ENCODE peak calls at places on chromosome 20, in five cellular contexts. One of them, this sample, is unnamed.

GRCh38 chr20:13995086-13995665 is at the start of gene MACROD2:
- DNase-seq in psoas muscle: peak; percentile 90
- DNase-seq in H7: peak; percentile 96
- DNase-seq in effector memory CD4-positive, alpha-beta T cell: no peak
- DNase-seq in adipocyte: peak; percentile 94
- DNase-seq in this sample: peak; percentile 96

GRCh38 chr20:53405070-53405603 is 188.5 kb downstream of the ZNF217 start:
- DNase-seq in effector memory CD4-positive, alpha-beta T cell: no peak
- DNase-seq in psoas muscle: no peak
- DNase-seq in H7: no peak
- DNase-seq in adipocyte: no peak
- DNase-seq in this sample: no peak

GRCh38 chr20:14553774-14554524 is 216.5 kb upstream of the FLRT3 start:
- DNase-seq in adipocyte: no peak
- DNase-seq in H7: no peak
- DNase-seq in effector memory CD4-positive, alpha-beta T cell: no peak
- DNase-seq in psoas muscle: peak; percentile 11
- DNase-seq in this sample: no peak

GRCh38 chr20:33947709-33948295 is 45.9 kb upstream of the RALY start:
- DNase-seq in H7: peak; percentile 82
- DNase-seq in adipocyte: peak; percentile 6
- DNase-seq in effector memory CD4-positive, alpha-beta T cell: peak; percentile 21
- DNase-seq in psoas muscle: no peak
- DNase-seq in this sample: peak; percentile 86

GRCh38 chr20:14142964-14143627 is 147.8 kb downstream of the MACROD2 start:
- DNase-seq in H7: no peak
- DNase-seq in psoas muscle: no peak
- DNase-seq in effector memory CD4-positive, alpha-beta T cell: no peak
- DNase-seq in adipocyte: peak; percentile 75
- DNase-seq in this sample: no peak

GRCh38 chr20:17806739-17807441 is 107.1 kb downstream of the BANF2 start:
- DNase-seq in effector memory CD4-positive, alpha-beta T cell: no peak
- DNase-seq in psoas muscle: peak; percentile 77
- DNase-seq in H7: peak; percentile 70
- DNase-seq in adipocyte: peak; percentile 86
- DNase-seq in this sample: no peak

GRCh38 chr20:3753098-3753497 is 14.5 kb downstream of the ADISSP start:
- DNase-seq in effector memory CD4-positive, alpha-beta T cell: peak; percentile 52
- DNase-seq in psoas muscle: no peak
- DNase-seq in H7: peak; percentile 94
- DNase-seq in adipocyte: peak; percentile 75
- DNase-seq in this sample: peak; percentile 60

GRCh38 chr20:22908944-22909343 is 126.2 kb upstream of the SSTR4 start:
- DNase-seq in psoas muscle: no peak
- DNase-seq in H7: no peak
- DNase-seq in effector memory CD4-positive, alpha-beta T cell: no peak
- DNase-seq in adipocyte: no peak
- DNase-seq in this sample: no peak

GRCh38 chr20:3323398-3323797 is 84.1 kb downstream of the DNAAF9 start:
- DNase-seq in H7: no peak
- DNase-seq in adipocyte: no peak
- DNase-seq in psoas muscle: no peak
- DNase-seq in effector memory CD4-positive, alpha-beta T cell: no peak
- DNase-seq in this sample: no peak

GRCh38 chr20:34249291-34249690 is 8.1 kb downstream of the ASIP start:
- DNase-seq in psoas muscle: no peak
- DNase-seq in adipocyte: peak; percentile 69
- DNase-seq in H7: no peak
- DNase-seq in effector memory CD4-positive, alpha-beta T cell: no peak
- DNase-seq in this sample: no peak

GRCh38 chr20:60389441-60389840 is 431.2 kb downstream of the CDH26 start:
- DNase-seq in effector memory CD4-positive, alpha-beta T cell: no peak
- DNase-seq in H7: no peak
- DNase-seq in psoas muscle: no peak
- DNase-seq in adipocyte: no peak
- DNase-seq in this sample: no peak

GRCh38 chr20:14951707-14952106 is 614.3 kb upstream of the FLRT3 start:
- DNase-seq in H7: no peak
- DNase-seq in adipocyte: peak; percentile 86
- DNase-seq in effector memory CD4-positive, alpha-beta T cell: no peak
- DNase-seq in psoas muscle: no peak
- DNase-seq in this sample: no peak

GRCh38 chr20:35055445-35056276 is 36.9 kb downstream of the TRPC4AP start:
- DNase-seq in psoas muscle: no peak
- DNase-seq in adipocyte: peak; percentile 84
- DNase-seq in effector memory CD4-positive, alpha-beta T cell: no peak
- DNase-seq in H7: no peak
- DNase-seq in this sample: no peak

GRCh38 chr20:23150304-23151007 is 64.3 kb upstream of the CD93 start:
- DNase-seq in effector memory CD4-positive, alpha-beta T cell: no peak
- DNase-seq in adipocyte: no peak
- DNase-seq in psoas muscle: no peak
- DNase-seq in H7: no peak
- DNase-seq in this sample: no peak

GRCh38 chr20:10665791-10666190 is 8.0 kb downstream of the JAG1 start:
- DNase-seq in effector memory CD4-positive, alpha-beta T cell: no peak
- DNase-seq in psoas muscle: no peak
- DNase-seq in adipocyte: no peak
- DNase-seq in H7: no peak
- DNase-seq in this sample: no peak

GRCh38 chr20:50909413-50909812 is 21.8 kb downstream of the ADNP start:
- DNase-seq in H7: no peak
- DNase-seq in effector memory CD4-positive, alpha-beta T cell: no peak
- DNase-seq in adipocyte: no peak
- DNase-seq in psoas muscle: no peak
- DNase-seq in this sample: no peak
- H3K36me3 ChIP-seq in H7: no peaks in the 10 kb centered on the region
- H3K36me3 ChIP-seq in effector memory CD4-positive, alpha-beta T cell: no peaks in the 10 kb centered on the region
- H3K36me3 ChIP-seq in adipocyte: peaks cover 4% of the 10 kb centered on the region
- H3K36me3 ChIP-seq in psoas muscle: no peaks in the 10 kb centered on the region
- H3K36me3 ChIP-seq in this sample: peaks cover 47% of the 10 kb centered on the region

GRCh38 chr20:49685161-49685601 is 28.5 kb downstream of the B4GALT5 start:
- DNase-seq in H7: no peak
- DNase-seq in adipocyte: no peak
- DNase-seq in effector memory CD4-positive, alpha-beta T cell: no peak
- DNase-seq in psoas muscle: no peak
- DNase-seq in this sample: no peak

GRCh38 chr20:49682798-49683197 is 30.9 kb downstream of the B4GALT5 start:
- DNase-seq in adipocyte: no peak
- DNase-seq in effector memory CD4-positive, alpha-beta T cell: no peak
- DNase-seq in H7: no peak
- DNase-seq in psoas muscle: no peak
- DNase-seq in this sample: no peak

GRCh38 chr20:49682278-49682677 is 31.4 kb downstream of the B4GALT5 start:
- DNase-seq in psoas muscle: no peak
- DNase-seq in effector memory CD4-positive, alpha-beta T cell: no peak
- DNase-seq in H7: no peak
- DNase-seq in adipocyte: no peak
- DNase-seq in this sample: no peak

GRCh38 chr20:49685809-49686208 is 27.9 kb downstream of the B4GALT5 start:
- DNase-seq in adipocyte: peak; percentile 60
- DNase-seq in H7: no peak
- DNase-seq in effector memory CD4-positive, alpha-beta T cell: no peak
- DNase-seq in psoas muscle: no peak
- DNase-seq in this sample: no peak

GRCh38 chr20:49684335-49684997 is 29.2 kb downstream of the B4GALT5 start:
- DNase-seq in psoas muscle: no peak
- DNase-seq in effector memory CD4-positive, alpha-beta T cell: no peak
- DNase-seq in H7: no peak
- DNase-seq in adipocyte: no peak
- DNase-seq in this sample: peak; percentile 41
- H3K36me3 ChIP-seq in psoas muscle: peaks cover 6% of the 10 kb centered on the region
- H3K36me3 ChIP-seq in effector memory CD4-positive, alpha-beta T cell: no peaks in the 10 kb centered on the region
- H3K36me3 ChIP-seq in H7: no peaks in the 10 kb centered on the region
- H3K36me3 ChIP-seq in adipocyte: no peaks in the 10 kb centered on the region
- H3K36me3 ChIP-seq in this sample: peaks cover 4% of the 10 kb centered on the region

DNA sequence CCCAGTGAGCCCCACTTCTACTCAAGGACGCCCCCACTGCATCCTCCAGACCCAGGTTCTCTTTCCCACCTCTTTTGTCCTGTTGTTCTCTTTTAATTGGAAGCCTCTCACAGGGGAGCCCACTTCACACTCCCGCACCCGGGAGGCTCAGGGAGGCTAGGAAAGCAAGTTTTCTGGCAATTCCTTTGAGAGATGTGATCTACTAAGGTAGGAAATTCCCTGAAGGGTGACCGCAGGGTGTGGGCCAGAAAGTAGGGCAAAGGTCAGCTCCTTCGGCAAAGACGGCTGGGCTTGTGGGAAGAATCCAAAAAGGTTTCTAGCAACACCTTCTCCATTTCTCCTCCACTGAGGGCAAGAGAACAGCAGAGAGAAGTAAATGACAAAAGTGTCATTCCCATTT is 98.1 kb upstream of the PTPN1 start:
- DNase-seq in effector memory CD4-positive, alpha-beta T cell: no peak
- DNase-seq in adipocyte: no peak
- DNase-seq in psoas muscle: no peak
- DNase-seq in H7: peak; percentile 46
- DNase-seq in this sample: no peak
- H3K36me3 ChIP-seq in effector memory CD4-positive, alpha-beta T cell: no peaks in the 10 kb centered on the region
- H3K36me3 ChIP-seq in adipocyte: no peaks in the 10 kb centered on the region
- H3K36me3 ChIP-seq in psoas muscle: no peaks in the 10 kb centered on the region
- H3K36me3 ChIP-seq in H7: no peaks in the 10 kb centered on the region
- H3K36me3 ChIP-seq in this sample: no peaks in the 10 kb centered on the region

GRCh38 chr20:48949304-48950170 is 28.0 kb downstream of the ARFGEF2 start:
- DNase-seq in adipocyte: no peak
- DNase-seq in H7: peak; percentile 50
- DNase-seq in effector memory CD4-positive, alpha-beta T cell: no peak
- DNase-seq in psoas muscle: no peak
- DNase-seq in this sample: peak; percentile 15

GRCh38 chr20:48953653-48954052 is 32.1 kb downstream of the ARFGEF2 start:
- DNase-seq in H7: no peak
- DNase-seq in psoas muscle: no peak
- DNase-seq in adipocyte: no peak
- DNase-seq in effector memory CD4-positive, alpha-beta T cell: no peak
- DNase-seq in this sample: no peak

GRCh38 chr20:48951041-48951440 is 29.5 kb downstream of the ARFGEF2 start:
- DNase-seq in psoas muscle: no peak
- DNase-seq in H7: no peak
- DNase-seq in adipocyte: no peak
- DNase-seq in effector memory CD4-positive, alpha-beta T cell: no peak
- DNase-seq in this sample: no peak

GRCh38 chr20:48951646-48952045 is 30.1 kb downstream of the ARFGEF2 start:
- DNase-seq in H7: no peak
- DNase-seq in adipocyte: no peak
- DNase-seq in psoas muscle: no peak
- DNase-seq in effector memory CD4-positive, alpha-beta T cell: no peak
- DNase-seq in this sample: no peak

GRCh38 chr20:48952656-48953055 is 31.1 kb downstream of the ARFGEF2 start:
- DNase-seq in psoas muscle: no peak
- DNase-seq in H7: no peak
- DNase-seq in adipocyte: no peak
- DNase-seq in effector memory CD4-positive, alpha-beta T cell: no peak
- DNase-seq in this sample: no peak
- H3K36me3 ChIP-seq in psoas muscle: peaks cover 32% of the 10 kb centered on the region
- H3K36me3 ChIP-seq in H7: peaks cover 11% of the 10 kb centered on the region
- H3K36me3 ChIP-seq in adipocyte: peaks cover 94% of the 10 kb centered on the region
- H3K36me3 ChIP-seq in effector memory CD4-positive, alpha-beta T cell: peaks cover 65% of the 10 kb centered on the region
- H3K36me3 ChIP-seq in this sample: peaks cover 74% of the 10 kb centered on the region

GRCh38 chr20:57651977-57652864 is 32.0 kb upstream of the ZBP1 start:
- DNase-seq in effector memory CD4-positive, alpha-beta T cell: no peak
- DNase-seq in H7: peak; percentile 48
- DNase-seq in adipocyte: no peak
- DNase-seq in psoas muscle: no peak
- DNase-seq in this sample: peak; percentile 3

GRCh38 chr20:57652865-57653545 is 32.8 kb upstream of the ZBP1 start:
- DNase-seq in psoas muscle: no peak
- DNase-seq in H7: peak; percentile 61
- DNase-seq in effector memory CD4-positive, alpha-beta T cell: no peak
- DNase-seq in adipocyte: no peak
- DNase-seq in this sample: peak; percentile 4

GRCh38 chr20:57653910-57654309 is 33.7 kb upstream of the ZBP1 start:
- DNase-seq in effector memory CD4-positive, alpha-beta T cell: no peak
- DNase-seq in psoas muscle: no peak
- DNase-seq in H7: no peak
- DNase-seq in adipocyte: no peak
- DNase-seq in this sample: no peak

GRCh38 chr20:57654363-57654997 is 34.3 kb upstream of the ZBP1 start:
- DNase-seq in effector memory CD4-positive, alpha-beta T cell: peak; percentile 25
- DNase-seq in H7: peak; percentile 97
- DNase-seq in adipocyte: peak; percentile 71
- DNase-seq in psoas muscle: peak; percentile 26
- DNase-seq in this sample: peak; percentile 56

GRCh38 chr20:57653546-57653900 is 33.3 kb upstream of the ZBP1 start:
- DNase-seq in effector memory CD4-positive, alpha-beta T cell: no peak
- DNase-seq in H7: no peak
- DNase-seq in psoas muscle: no peak
- DNase-seq in adipocyte: no peak
- DNase-seq in this sample: peak; percentile 2
- H3K36me3 ChIP-seq in effector memory CD4-positive, alpha-beta T cell: no peaks in the 10 kb centered on the region
- H3K36me3 ChIP-seq in H7: peaks cover 15% of the 10 kb centered on the region
- H3K36me3 ChIP-seq in psoas muscle: no peaks in the 10 kb centered on the region
- H3K36me3 ChIP-seq in adipocyte: peaks cover 34% of the 10 kb centered on the region
- H3K36me3 ChIP-seq in this sample: peaks cover 20% of the 10 kb centered on the region

GRCh38 chr20:37501940-37502339 is 19.1 kb upstream of the NNAT start:
- DNase-seq in effector memory CD4-positive, alpha-beta T cell: no peak
- DNase-seq in adipocyte: no peak
- DNase-seq in psoas muscle: no peak
- DNase-seq in H7: peak; percentile 68
- DNase-seq in this sample: peak; percentile 75

GRCh38 chr20:37498066-37498702 is 22.9 kb upstream of the NNAT start:
- DNase-seq in adipocyte: peak; percentile 15
- DNase-seq in psoas muscle: no peak
- DNase-seq in effector memory CD4-positive, alpha-beta T cell: no peak
- DNase-seq in H7: no peak
- DNase-seq in this sample: no peak

GRCh38 chr20:37503256-37503927 is 17.7 kb upstream of the NNAT start:
- DNase-seq in H7: no peak
- DNase-seq in effector memory CD4-positive, alpha-beta T cell: no peak
- DNase-seq in adipocyte: no peak
- DNase-seq in psoas muscle: no peak
- DNase-seq in this sample: no peak

GRCh38 chr20:37502654-37503053 is 18.4 kb upstream of the NNAT start:
- DNase-seq in effector memory CD4-positive, alpha-beta T cell: no peak
- DNase-seq in H7: no peak
- DNase-seq in adipocyte: no peak
- DNase-seq in psoas muscle: no peak
- DNase-seq in this sample: no peak

DNA sequence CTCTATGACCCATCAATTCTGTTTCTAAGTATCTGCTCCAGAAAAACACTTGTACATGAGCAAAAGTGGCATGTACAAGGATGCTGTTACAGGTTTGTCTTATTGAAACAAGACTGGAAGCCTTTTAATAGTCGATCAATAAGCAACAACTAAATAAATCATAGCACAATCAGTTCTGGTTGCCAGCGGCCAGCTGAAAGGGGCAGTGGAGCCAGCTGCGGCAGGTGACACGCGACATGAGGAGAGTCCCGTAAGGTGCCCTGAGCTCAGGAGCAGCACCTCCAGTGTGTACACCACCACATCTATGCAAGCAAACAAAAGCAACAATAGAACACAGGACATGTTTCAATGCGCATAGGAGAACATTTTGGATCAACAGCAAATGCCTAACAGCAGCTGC is 20.7 kb upstream of the NNAT start:
- DNase-seq in effector memory CD4-positive, alpha-beta T cell: no peak
- DNase-seq in H7: no peak
- DNase-seq in psoas muscle: no peak
- DNase-seq in adipocyte: no peak
- DNase-seq in this sample: no peak
- H3K36me3 ChIP-seq in effector memory CD4-positive, alpha-beta T cell: no peaks in the 10 kb centered on the region
- H3K36me3 ChIP-seq in H7: no peaks in the 10 kb centered on the region
- H3K36me3 ChIP-seq in psoas muscle: no peaks in the 10 kb centered on the region
- H3K36me3 ChIP-seq in adipocyte: peaks cover 3% of the 10 kb centered on the region
- H3K36me3 ChIP-seq in this sample: no peaks in the 10 kb centered on the region